ENCODE peak calls at places on chromosome 19, in five cellular contexts. A is thoracic aorta, V is ascending aorta, T is stromal cell of bone marrow, F is fibroblast of mammary gland. R is an unnamed sample.

GRCh38 chr19:49497047-49497789 is 984 bp downstream of the RPS11 start:
- DNase-seq in A (no peak), V (no peak), T (peak), F (peak), R (no peak)

GRCh38 chr19:52297601-52298358 is 811 bp downstream of the ZNF480 start:
- DNase-seq in A (no peak), V (no peak), T (no peak), F (peak), R (no peak)

GRCh38 chr19:18601875-18602274 is 4.7 kb downstream of the CRLF1 start:
- DNase-seq in A (no peak), V (no peak), T (no peak), F (no peak), R (no peak)

GRCh38 chr19:2173841-2174577 is 10.3 kb downstream of the DOT1L start:
- DNase-seq in A (no peak), V (no peak), T (no peak), F (no peak), R (no peak)

GRCh38 chr19:646798-647565 is 7.3 kb downstream of the FGF22 start:
- DNase-seq in A (no peak), V (no peak), T (no peak), F (no peak), R (no peak)

GRCh38 chr19:38527466-38528136 is 90.2 kb downstream of the MAP4K1 start:
- DNase-seq in A (no peak), V (no peak), T (no peak), F (no peak), R (no peak)

GRCh38 chr19:49554701-49555181 is 25.6 kb downstream of the NOSIP start:
- DNase-seq in A (no peak), V (no peak), T (no peak), F (no peak), R (no peak)

GRCh38 chr19:31140717-31141116 is 208.5 kb downstream of the TSHZ3 start:
- DNase-seq in A (no peak), V (no peak), T (no peak), F (peak), R (no peak)

GRCh38 chr19:2462635-2463421 is 6.1 kb upstream of the LMNB2 start:
- DNase-seq in A (peak), V (no peak), T (peak), F (peak), R (peak)

GRCh38 chr19:3575949-3576673 is 3.4 kb downstream of the HMG20B start:
- DNase-seq in A (no peak), V (no peak), T (no peak), F (no peak), R (no peak)

GRCh38 chr19:11168568-11168967 is 13.0 kb upstream of the SPC24 start:
- DNase-seq in A (no peak), V (peak), T (peak), F (peak), R (peak)

GRCh38 chr19:35459414-35460082 is 11.5 kb downstream of the FFAR2 start:
- DNase-seq in A (no peak), V (no peak), T (no peak), F (peak), R (no peak)

GRCh38 chr19:4399871-4400768 is at the start of gene SH3GL1:
- DNase-seq in A (peak), V (peak), T (peak), F (peak), R (peak)

GRCh38 chr19:47232422-47233211 is 1.6 kb upstream of the BBC3 start:
- DNase-seq in A (no peak), V (no peak), T (peak), F (peak), R (no peak)